ENCODE peak calls at places on chromosomes 2 and 18, in four cellular contexts. O, I, H and U are unnamed samples.

GRCh38 chr2:51812138-51812866 is 780.4 kb upstream of the NRXN1 start:
- DNase-seq in O (peak; percentile 1), I (no peak), H (no peak), U (no peak)

GRCh38 chr18:6741290-6741689 is 11.8 kb downstream of the ARHGAP28 start:
- DNase-seq in O (no peak), I (no peak), H (peak; percentile 67), U (no peak)

GRCh38 chr18:79853993-79854364 is 56.2 kb downstream of the KCNG2 start:
- DNase-seq in O (no peak), I (peak; percentile 50), H (no peak), U (no peak)

GRCh38 chr2:179440642-179441251 is 176.1 kb upstream of the SESTD1 start:
- DNase-seq in O (peak; percentile 34), I (no peak), H (no peak), U (no peak)

GRCh38 chr2:42944744-42945415 is 152.5 kb upstream of the HAAO start:
- DNase-seq in O (peak; percentile 15), I (no peak), H (no peak), U (no peak)

GRCh38 chr2:207676827-207677354 is 34.5 kb upstream of the CCNYL1 start:
- DNase-seq in O (no peak), I (no peak), H (no peak), U (no peak)

GRCh38 chr2:217919204-217919603 is 83.6 kb downstream of the TNS1 start:
- DNase-seq in O (no peak), I (no peak), H (no peak), U (peak; percentile 75)

GRCh38 chr18:31498450-31499156 is 626 bp downstream of the DSG2 start:
- DNase-seq in O (no peak), I (no peak), H (no peak), U (no peak)

GRCh38 chr2:156909983-156910382 is 347.5 kb upstream of the GALNT5 start:
- DNase-seq in O (no peak), I (no peak), H (no peak), U (no peak)

GRCh38 chr2:66539452-66539851 is 104.5 kb downstream of the MEIS1 start:
- DNase-seq in O (no peak), I (no peak), H (peak; percentile 37), U (no peak)
- H3K27ac ChIP-seq in O (no peak overlapping the region), I (no peak overlapping the region), H (peak overlapping the region; percentile 42), U (no peak overlapping the region)

DNA sequence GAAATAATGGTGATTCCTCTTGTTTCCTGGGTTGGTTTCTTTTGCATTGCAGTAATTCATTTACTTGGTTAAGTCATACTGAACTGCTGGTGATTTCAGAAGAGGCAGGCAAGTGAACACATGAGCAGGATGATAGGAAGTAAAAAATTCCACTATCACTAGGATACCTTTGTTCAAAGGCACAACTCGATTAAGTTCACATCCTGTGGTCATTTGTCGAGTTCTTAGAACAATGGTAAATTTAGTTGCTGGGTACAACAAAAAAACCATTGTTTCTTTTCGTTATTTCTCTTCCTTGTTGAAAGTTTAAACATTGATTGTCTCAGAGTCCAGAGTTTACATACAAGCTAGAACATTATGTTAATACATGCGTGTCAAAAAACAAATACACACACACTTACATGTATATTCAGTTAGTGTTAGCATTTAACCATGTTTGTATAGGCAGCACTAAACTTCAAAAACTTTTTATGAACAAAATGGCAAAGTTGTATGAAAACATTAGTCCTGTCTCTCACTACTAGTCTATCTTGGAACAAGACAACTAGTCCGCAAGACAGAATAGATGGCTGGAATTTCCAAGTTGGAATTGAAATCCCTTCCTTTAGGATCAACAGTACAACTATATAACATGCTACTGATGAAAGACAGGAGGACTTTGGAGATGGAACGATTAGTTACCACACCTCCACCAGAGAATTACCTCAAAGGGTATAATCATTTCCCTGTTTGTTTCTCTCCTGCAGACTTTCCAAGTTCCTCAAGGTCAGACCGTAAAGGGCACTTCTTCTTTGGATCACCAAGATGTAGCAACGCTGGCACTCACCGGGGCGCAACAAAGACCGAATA is 26.2 kb downstream of the STK39 start:
- DNase-seq in O (no peak), I (no peak), H (no peak), U (no peak)
- H3K4me1 ChIP-seq in O (peaks cover 84% of the 10 kb centered on the region), I (peaks cover 4% of the 10 kb centered on the region), H (no peaks in the 10 kb centered on the region), U (no peaks in the 10 kb centered on the region)

DNA sequence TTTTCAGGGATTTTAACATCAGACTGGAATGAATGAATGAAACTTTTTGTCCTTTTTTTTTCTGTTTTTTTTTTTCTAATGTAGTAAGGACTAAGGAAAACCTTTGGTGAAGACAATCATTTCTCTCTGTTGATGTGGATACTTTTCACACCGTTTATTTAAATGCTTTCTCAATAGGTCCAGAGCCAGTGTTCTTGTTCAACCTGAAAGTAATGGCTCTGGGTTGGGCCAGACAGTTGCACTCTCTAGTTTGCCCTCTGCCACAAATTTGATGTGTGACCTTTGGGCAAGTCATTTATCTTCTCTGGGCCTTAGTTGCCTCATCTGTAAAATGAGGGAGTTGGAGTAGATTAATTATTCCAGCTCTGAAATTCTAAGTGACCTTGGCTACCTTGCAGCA is 53.4 kb downstream of the SMAD4 start:
- DNase-seq in O (no peak), I (no peak), H (no peak), U (no peak)
- H3K36me3 ChIP-seq in O (peaks cover 9% of the 10 kb centered on the region), I (no peaks in the 10 kb centered on the region), H (no peaks in the 10 kb centered on the region), U (peaks cover 3% of the 10 kb centered on the region)

GRCh38 chr2:100237046-100237615 is 85.2 kb downstream of the LONRF2 start:
- DNase-seq in O (no peak), I (no peak), H (no peak), U (no peak)

GRCh38 chr2:100234141-100234540 is 88.2 kb downstream of the LONRF2 start:
- DNase-seq in O (no peak), I (no peak), H (no peak), U (no peak)

GRCh38 chr2:100235581-100235980 is 86.7 kb downstream of the LONRF2 start:
- DNase-seq in O (no peak), I (no peak), H (no peak), U (no peak)

GRCh38 chr2:100236166-100236565 is 86.1 kb downstream of the LONRF2 start:
- DNase-seq in O (no peak), I (no peak), H (no peak), U (no peak)

GRCh38 chr2:100235098-100235497 is 87.2 kb downstream of the LONRF2 start:
- DNase-seq in O (no peak), I (no peak), H (no peak), U (no peak)
- H3K27ac ChIP-seq in O (no peak overlapping the region), I (no peak overlapping the region), H (no peak overlapping the region), U (no peak overlapping the region)

GRCh38 chr2:101111917-101112771 is 39.0 kb downstream of the TBC1D8 start:
- DNase-seq in O (no peak), I (no peak), H (peak; percentile 92), U (no peak)

GRCh38 chr2:101112772-101113157 is 38.4 kb downstream of the TBC1D8 start:
- DNase-seq in O (no peak), I (no peak), H (no peak), U (no peak)

GRCh38 chr2:101114268-101114783 is 36.9 kb downstream of the TBC1D8 start:
- DNase-seq in O (no peak), I (no peak), H (no peak), U (no peak)

GRCh38 chr2:101114815-101115214 is 36.4 kb downstream of the TBC1D8 start:
- DNase-seq in O (no peak), I (no peak), H (no peak), U (no peak)

DNA sequence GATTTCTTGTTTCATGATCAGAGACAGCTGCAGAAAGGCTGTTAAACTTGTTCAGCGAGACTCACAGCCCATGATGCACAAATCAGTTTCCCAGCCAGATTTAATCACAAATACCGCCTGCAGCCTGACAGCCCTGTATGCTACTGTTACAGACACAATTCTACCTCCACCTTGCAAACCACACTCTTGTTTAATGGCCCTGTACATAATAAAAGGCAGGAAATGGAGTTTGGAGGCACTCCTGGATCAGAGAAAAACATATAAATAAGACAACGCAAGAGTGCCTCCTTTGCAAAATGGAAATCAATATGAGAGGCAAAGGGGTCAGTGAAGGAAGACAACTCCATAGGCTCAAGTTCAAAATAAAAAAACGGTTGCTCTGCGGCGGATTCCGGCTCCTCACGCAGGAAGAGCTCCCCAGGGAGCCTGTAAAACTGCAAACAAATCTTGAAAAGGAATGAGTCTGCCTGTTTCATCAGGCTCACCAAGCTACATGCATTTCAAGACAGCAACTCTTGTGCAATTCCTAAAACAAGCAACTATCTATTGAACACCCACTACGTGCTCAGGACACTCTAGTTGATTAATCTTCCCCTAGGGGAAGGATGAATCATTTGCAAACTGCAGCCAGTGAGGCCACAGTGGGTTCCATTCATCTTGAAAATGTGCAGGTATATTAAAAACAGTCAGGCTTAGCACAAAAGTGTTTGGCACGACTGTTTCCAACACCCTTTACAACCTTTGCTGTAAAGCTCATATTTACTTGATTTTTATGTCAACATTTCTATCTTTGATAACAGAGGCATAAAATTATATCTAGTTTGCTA is 37.5 kb downstream of the TBC1D8 start:
- DNase-seq in O (peak; percentile 51), I (no peak), H (peak; percentile 57), U (no peak)
- H3K4me1 ChIP-seq in O (peaks cover 72% of the 10 kb centered on the region), I (peaks cover 2% of the 10 kb centered on the region), H (peaks cover 29% of the 10 kb centered on the region), U (peaks cover 17% of the 10 kb centered on the region)

GRCh38 chr2:81247648-81248047 is 943.1 kb upstream of the LRRTM1 start:
- DNase-seq in O (no peak), I (no peak), H (no peak), U (no peak)
- H3K36me3 ChIP-seq in O (no peaks in the 10 kb centered on the region), I (no peaks in the 10 kb centered on the region), H (no peaks in the 10 kb centered on the region), U (no peaks in the 10 kb centered on the region)

DNA sequence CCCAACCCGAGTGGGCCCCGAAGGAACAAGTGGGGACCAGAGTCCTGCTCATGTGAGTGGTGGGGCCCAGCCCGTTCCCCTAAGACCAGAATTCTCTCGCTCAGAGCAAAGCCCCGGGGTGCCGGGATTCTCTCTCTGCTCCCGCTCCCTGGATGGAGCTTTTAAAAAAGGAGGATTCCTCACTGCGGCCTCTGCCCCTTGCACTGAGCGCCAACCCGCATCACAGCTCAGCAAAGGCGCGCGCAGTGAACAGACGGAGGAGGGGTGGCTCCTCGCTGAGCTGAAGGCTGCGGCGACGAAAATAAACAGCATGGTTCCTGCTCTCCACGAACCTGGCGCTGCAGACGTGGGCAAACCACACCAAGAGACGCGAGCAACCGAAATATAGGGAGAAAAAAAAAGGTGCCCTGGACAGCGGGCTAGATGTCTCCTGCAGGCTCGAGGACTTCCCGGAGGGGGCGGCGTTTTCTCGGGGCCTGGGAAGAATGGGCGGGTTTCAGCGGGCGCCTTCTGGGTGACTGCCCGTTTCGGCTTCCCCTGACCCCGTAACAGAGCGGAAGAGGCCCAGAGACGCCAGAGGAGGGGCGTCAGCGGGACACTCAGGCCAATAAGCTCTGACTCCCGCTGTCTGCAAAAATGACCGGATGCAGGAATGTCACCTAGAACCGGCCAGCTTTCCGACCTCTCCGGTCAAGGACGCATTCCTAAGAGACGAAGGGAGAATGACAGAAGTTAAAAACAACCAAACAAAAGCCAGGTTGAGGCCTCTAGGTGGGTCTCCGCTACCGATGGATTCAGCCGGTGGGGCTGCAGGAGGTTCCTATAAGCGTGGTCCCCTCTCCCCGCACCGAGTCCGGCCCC is 819 bp upstream of the KLF11 start:
- DNase-seq in O (no peak), I (peak; percentile 95), H (peak; percentile 85), U (peak; percentile 96)
- H3K27ac ChIP-seq in O (no peak overlapping the region), I (no peak overlapping the region), H (peak overlapping the region; percentile 100), U (peak overlapping the region; percentile 96)

DNA sequence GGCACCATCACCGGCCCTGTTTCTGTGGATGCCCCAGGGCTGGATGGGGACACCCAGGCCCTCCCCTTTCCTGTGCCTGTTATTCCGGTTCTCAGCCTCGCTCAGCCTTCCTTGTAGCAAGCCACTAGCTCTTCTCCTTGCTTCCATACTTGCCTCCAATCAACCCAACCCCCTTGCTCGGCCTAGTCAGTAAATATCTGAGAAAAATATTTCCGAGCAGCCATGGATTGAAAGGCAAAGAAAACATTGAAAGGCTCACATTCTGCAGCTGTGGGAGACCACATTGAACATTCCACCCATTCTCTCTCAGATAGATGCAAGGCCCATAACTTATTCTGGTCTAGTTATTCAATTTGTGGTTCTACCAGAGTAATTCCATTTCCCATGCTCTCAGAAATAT is 114.9 kb downstream of the SPP2 start:
- DNase-seq in O (no peak), I (no peak), H (no peak), U (no peak)
- H3K4me1 ChIP-seq in O (no peaks in the 10 kb centered on the region), I (no peaks in the 10 kb centered on the region), H (no peaks in the 10 kb centered on the region), U (no peaks in the 10 kb centered on the region)